ENCODE peak calls at places on chromosomes 7 and 10, in ten cellular contexts. One of them, this sample, is unnamed.

GRCh38 chr7:27080844-27081423 is 14.9 kb downstream of the HOXA1 start:
- DNase-seq in PC-3: peak; percentile 77
- DNase-seq in adrenal gland: no peak
- DNase-seq in prostate gland: no peak
- DNase-seq in fibroblast of lung: peak; percentile 44
- DNase-seq in astrocyte: peak; percentile 22
- DNase-seq in GM12878: no peak
- DNase-seq in endodermal cell: peak; percentile 57
- DNase-seq in Peyer's patch: no peak
- DNase-seq in lung: no peak
- DNase-seq in this sample: no peak

GRCh38 chr7:889025-889390 is 12.7 kb downstream of the GET4 start:
- DNase-seq in endodermal cell: no peak
- DNase-seq in Peyer's patch: no peak
- DNase-seq in astrocyte: no peak
- DNase-seq in lung: no peak
- DNase-seq in prostate gland: no peak
- DNase-seq in fibroblast of lung: no peak
- DNase-seq in GM12878: no peak
- DNase-seq in PC-3: no peak
- DNase-seq in adrenal gland: no peak
- DNase-seq in this sample: no peak

GRCh38 chr10:63671317-63671937 is 150.2 kb downstream of the REEP3 start:
- DNase-seq in GM12878: no peak
- DNase-seq in adrenal gland: no peak
- DNase-seq in astrocyte: peak; percentile 62
- DNase-seq in fibroblast of lung: peak; percentile 71
- DNase-seq in prostate gland: no peak
- DNase-seq in lung: no peak
- DNase-seq in PC-3: no peak
- DNase-seq in endodermal cell: no peak
- DNase-seq in Peyer's patch: no peak
- DNase-seq in this sample: no peak

GRCh38 chr10:70561051-70561450 is 41.5 kb downstream of the PRF1 start:
- DNase-seq in fibroblast of lung: no peak
- DNase-seq in endodermal cell: peak; percentile 26
- DNase-seq in astrocyte: no peak
- DNase-seq in adrenal gland: no peak
- DNase-seq in PC-3: no peak
- DNase-seq in GM12878: no peak
- DNase-seq in Peyer's patch: no peak
- DNase-seq in prostate gland: no peak
- DNase-seq in lung: no peak
- DNase-seq in this sample: no peak

GRCh38 chr10:33808475-33808874 is 474.0 kb upstream of the NRP1 start:
- DNase-seq in fibroblast of lung: peak; percentile 73
- DNase-seq in astrocyte: peak; percentile 64
- DNase-seq in Peyer's patch: no peak
- DNase-seq in adrenal gland: no peak
- DNase-seq in prostate gland: no peak
- DNase-seq in endodermal cell: no peak
- DNase-seq in PC-3: no peak
- DNase-seq in lung: no peak
- DNase-seq in GM12878: no peak
- DNase-seq in this sample: no peak

GRCh38 chr7:100220833-100221718 is 1.3 kb downstream of the PVRIG start:
- DNase-seq in endodermal cell: no peak
- DNase-seq in Peyer's patch: no peak
- DNase-seq in adrenal gland: no peak
- DNase-seq in PC-3: no peak
- DNase-seq in prostate gland: no peak
- DNase-seq in astrocyte: no peak
- DNase-seq in fibroblast of lung: no peak
- DNase-seq in lung: no peak
- DNase-seq in GM12878: peak; percentile 82
- DNase-seq in this sample: no peak

GRCh38 chr7:120502825-120503224 is 229.8 kb downstream of the KCND2 start:
- DNase-seq in lung: no peak
- DNase-seq in astrocyte: no peak
- DNase-seq in adrenal gland: no peak
- DNase-seq in Peyer's patch: no peak
- DNase-seq in GM12878: no peak
- DNase-seq in PC-3: peak; percentile 25
- DNase-seq in endodermal cell: no peak
- DNase-seq in fibroblast of lung: no peak
- DNase-seq in prostate gland: no peak
- DNase-seq in this sample: no peak

GRCh38 chr10:125538947-125539649 is 143.9 kb downstream of the TEX36 start:
- DNase-seq in Peyer's patch: no peak
- DNase-seq in astrocyte: no peak
- DNase-seq in fibroblast of lung: no peak
- DNase-seq in PC-3: peak; percentile 34
- DNase-seq in endodermal cell: no peak
- DNase-seq in GM12878: no peak
- DNase-seq in lung: no peak
- DNase-seq in adrenal gland: peak; percentile 27
- DNase-seq in prostate gland: peak; percentile 94
- DNase-seq in this sample: no peak

GRCh38 chr7:121994625-121995410 is 121.9 kb downstream of the PTPRZ1 start:
- DNase-seq in PC-3: peak; percentile 78
- DNase-seq in astrocyte: peak; percentile 59
- DNase-seq in prostate gland: peak; percentile 48
- DNase-seq in Peyer's patch: peak; percentile 51
- DNase-seq in adrenal gland: peak; percentile 79
- DNase-seq in GM12878: no peak
- DNase-seq in endodermal cell: peak; percentile 87
- DNase-seq in fibroblast of lung: peak; percentile 69
- DNase-seq in lung: peak; percentile 48
- DNase-seq in this sample: peak; percentile 79

GRCh38 chr7:73717991-73718405 is 1.5 kb downstream of the STX1A start:
- DNase-seq in adrenal gland: no peak
- DNase-seq in prostate gland: no peak
- DNase-seq in Peyer's patch: no peak
- DNase-seq in lung: no peak
- DNase-seq in PC-3: peak; percentile 95
- DNase-seq in endodermal cell: no peak
- DNase-seq in fibroblast of lung: peak; percentile 93
- DNase-seq in GM12878: no peak
- DNase-seq in astrocyte: peak; percentile 90
- DNase-seq in this sample: no peak

GRCh38 chr7:87506243-87507180 is 31.0 kb upstream of the ABCB4 start:
- DNase-seq in prostate gland: no peak
- DNase-seq in adrenal gland: no peak
- DNase-seq in lung: no peak
- DNase-seq in endodermal cell: no peak
- DNase-seq in astrocyte: peak; percentile 22
- DNase-seq in GM12878: no peak
- DNase-seq in Peyer's patch: no peak
- DNase-seq in fibroblast of lung: peak; percentile 35
- DNase-seq in PC-3: peak; percentile 16
- DNase-seq in this sample: no peak

GRCh38 chr7:87505557-87506242 is 30.2 kb upstream of the ABCB4 start:
- DNase-seq in endodermal cell: no peak
- DNase-seq in lung: no peak
- DNase-seq in Peyer's patch: no peak
- DNase-seq in fibroblast of lung: no peak
- DNase-seq in PC-3: no peak
- DNase-seq in astrocyte: no peak
- DNase-seq in adrenal gland: no peak
- DNase-seq in prostate gland: no peak
- DNase-seq in GM12878: no peak
- DNase-seq in this sample: no peak

GRCh38 chr7:87510430-87510875 is 35.0 kb upstream of the ABCB4 start:
- DNase-seq in PC-3: no peak
- DNase-seq in astrocyte: no peak
- DNase-seq in endodermal cell: no peak
- DNase-seq in Peyer's patch: no peak
- DNase-seq in GM12878: no peak
- DNase-seq in lung: no peak
- DNase-seq in fibroblast of lung: no peak
- DNase-seq in prostate gland: no peak
- DNase-seq in adrenal gland: peak; percentile 43
- DNase-seq in this sample: no peak

GRCh38 chr7:87505122-87505521 is 29.6 kb upstream of the ABCB4 start:
- DNase-seq in Peyer's patch: no peak
- DNase-seq in adrenal gland: no peak
- DNase-seq in astrocyte: no peak
- DNase-seq in PC-3: peak; percentile 13
- DNase-seq in GM12878: no peak
- DNase-seq in fibroblast of lung: no peak
- DNase-seq in endodermal cell: no peak
- DNase-seq in prostate gland: no peak
- DNase-seq in lung: no peak
- DNase-seq in this sample: no peak

DNA sequence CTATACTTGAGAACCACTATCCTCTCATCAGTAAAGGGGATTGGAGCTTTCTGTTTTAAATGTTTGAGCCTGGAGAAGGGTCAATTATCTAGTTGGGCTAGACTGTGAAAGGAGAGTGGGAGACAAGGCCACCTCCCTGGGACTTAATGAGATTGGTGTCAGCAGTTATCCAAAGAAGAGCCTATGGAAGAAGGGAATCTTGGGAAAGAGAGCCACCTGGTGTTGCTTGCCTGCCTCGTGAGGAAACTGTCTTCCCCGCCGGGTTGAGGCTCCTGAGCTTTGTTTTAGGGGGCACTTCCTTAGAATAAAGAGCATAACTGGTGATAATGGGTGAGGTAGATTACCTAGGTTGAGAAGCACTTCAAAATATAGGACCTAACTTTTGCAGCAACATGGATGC is 32.0 kb upstream of the ABCB4 start:
- DNase-seq in Peyer's patch: no peak
- DNase-seq in prostate gland: no peak
- DNase-seq in fibroblast of lung: no peak
- DNase-seq in adrenal gland: no peak
- DNase-seq in PC-3: peak; percentile 36
- DNase-seq in astrocyte: no peak
- DNase-seq in GM12878: no peak
- DNase-seq in endodermal cell: peak; percentile 66
- DNase-seq in lung: no peak
- DNase-seq in this sample: no peak
- TF ChIP-seq CTCF in Peyer's patch: no peak
- TF ChIP-seq CTCF in prostate gland: no peak
- TF ChIP-seq CTCF in fibroblast of lung: peak; percentile 5
- TF ChIP-seq CTCF in adrenal gland: no peak
- TF ChIP-seq CTCF in PC-3: peak; percentile 52
- TF ChIP-seq CTCF in astrocyte: no peak
- TF ChIP-seq CTCF in GM12878: peak; percentile 13
- TF ChIP-seq CTCF in endodermal cell: peak; percentile 75
- TF ChIP-seq CTCF in lung: no peak
- TF ChIP-seq CTCF in this sample: no peak

GRCh38 chr7:151838861-151839381 is 38.0 kb downstream of the PRKAG2 start:
- DNase-seq in GM12878: peak; percentile 17
- DNase-seq in PC-3: no peak
- DNase-seq in adrenal gland: peak; percentile 40
- DNase-seq in endodermal cell: no peak
- DNase-seq in astrocyte: no peak
- DNase-seq in fibroblast of lung: no peak
- DNase-seq in prostate gland: no peak
- DNase-seq in lung: no peak
- DNase-seq in Peyer's patch: no peak
- DNase-seq in this sample: no peak
- H3K4me3 ChIP-seq in GM12878: peak overlapping the region; percentile 21
- H3K4me3 ChIP-seq in PC-3: no peak overlapping the region
- H3K4me3 ChIP-seq in adrenal gland: no peak overlapping the region
- H3K4me3 ChIP-seq in endodermal cell: no peak overlapping the region
- H3K4me3 ChIP-seq in astrocyte: no peak overlapping the region
- H3K4me3 ChIP-seq in fibroblast of lung: no peak overlapping the region
- H3K4me3 ChIP-seq in prostate gland: no peak overlapping the region
- H3K4me3 ChIP-seq in lung: no peak overlapping the region
- H3K4me3 ChIP-seq in Peyer's patch: peak overlapping the region; percentile 23
- H3K4me3 ChIP-seq in this sample: no peak overlapping the region

DNA sequence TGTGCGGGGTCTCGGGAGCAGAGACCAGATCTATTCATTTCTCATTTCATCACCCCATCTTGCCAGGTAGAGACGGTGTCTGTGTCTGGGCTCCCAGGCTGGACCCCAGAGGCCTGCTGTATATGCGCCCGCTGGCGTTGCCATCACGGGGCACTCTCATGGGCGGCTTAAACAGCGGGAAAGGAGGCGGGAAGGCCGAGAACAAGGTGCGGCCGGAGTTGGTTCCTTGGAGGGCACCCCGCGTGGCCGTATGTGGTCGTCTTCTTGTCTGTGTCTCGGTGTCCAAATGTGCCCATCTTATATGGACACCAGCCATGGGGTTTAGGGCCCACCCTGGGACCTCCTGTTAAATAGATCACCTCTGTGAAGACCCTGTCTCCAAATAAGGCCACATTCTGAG is 2.1 kb upstream of the CFAP46 start:
- DNase-seq in Peyer's patch: no peak
- DNase-seq in lung: no peak
- DNase-seq in GM12878: no peak
- DNase-seq in adrenal gland: no peak
- DNase-seq in endodermal cell: no peak
- DNase-seq in fibroblast of lung: no peak
- DNase-seq in prostate gland: no peak
- DNase-seq in PC-3: no peak
- DNase-seq in astrocyte: no peak
- DNase-seq in this sample: no peak
- H3K27me3 ChIP-seq in Peyer's patch: peaks cover 13% of the 10 kb centered on the region
- H3K27me3 ChIP-seq in lung: no peaks in the 10 kb centered on the region
- H3K27me3 ChIP-seq in GM12878: no peaks in the 10 kb centered on the region
- H3K27me3 ChIP-seq in adrenal gland: peaks cover 36% of the 10 kb centered on the region
- H3K27me3 ChIP-seq in endodermal cell: no peaks in the 10 kb centered on the region
- H3K27me3 ChIP-seq in fibroblast of lung: peaks cover 3% of the 10 kb centered on the region
- H3K27me3 ChIP-seq in prostate gland: no peaks in the 10 kb centered on the region
- H3K27me3 ChIP-seq in PC-3: peaks cover 22% of the 10 kb centered on the region
- H3K27me3 ChIP-seq in astrocyte: no peaks in the 10 kb centered on the region
- H3K27me3 ChIP-seq in this sample: peaks cover 5% of the 10 kb centered on the region

GRCh38 chr10:128527730-128528129 is 401.5 kb upstream of the MKI67 start:
- DNase-seq in fibroblast of lung: no peak
- DNase-seq in endodermal cell: no peak
- DNase-seq in lung: no peak
- DNase-seq in Peyer's patch: no peak
- DNase-seq in adrenal gland: no peak
- DNase-seq in GM12878: no peak
- DNase-seq in astrocyte: no peak
- DNase-seq in prostate gland: no peak
- DNase-seq in PC-3: no peak
- DNase-seq in this sample: no peak

GRCh38 chr10:128526793-128527375 is 400.7 kb upstream of the MKI67 start:
- DNase-seq in astrocyte: no peak
- DNase-seq in lung: no peak
- DNase-seq in Peyer's patch: no peak
- DNase-seq in fibroblast of lung: no peak
- DNase-seq in PC-3: no peak
- DNase-seq in endodermal cell: no peak
- DNase-seq in GM12878: no peak
- DNase-seq in adrenal gland: no peak
- DNase-seq in prostate gland: no peak
- DNase-seq in this sample: peak; percentile 42

GRCh38 chr10:128529225-128529624 is 403.0 kb upstream of the MKI67 start:
- DNase-seq in GM12878: no peak
- DNase-seq in PC-3: no peak
- DNase-seq in prostate gland: no peak
- DNase-seq in Peyer's patch: no peak
- DNase-seq in astrocyte: no peak
- DNase-seq in lung: no peak
- DNase-seq in adrenal gland: no peak
- DNase-seq in fibroblast of lung: no peak
- DNase-seq in endodermal cell: no peak
- DNase-seq in this sample: no peak

GRCh38 chr10:128528781-128529180 is 402.6 kb upstream of the MKI67 start:
- DNase-seq in astrocyte: no peak
- DNase-seq in prostate gland: no peak
- DNase-seq in Peyer's patch: no peak
- DNase-seq in PC-3: no peak
- DNase-seq in lung: no peak
- DNase-seq in fibroblast of lung: no peak
- DNase-seq in endodermal cell: no peak
- DNase-seq in adrenal gland: no peak
- DNase-seq in GM12878: no peak
- DNase-seq in this sample: no peak

GRCh38 chr10:128530301-128530700 is 404.1 kb upstream of the MKI67 start:
- DNase-seq in lung: no peak
- DNase-seq in astrocyte: no peak
- DNase-seq in endodermal cell: no peak
- DNase-seq in fibroblast of lung: no peak
- DNase-seq in Peyer's patch: no peak
- DNase-seq in PC-3: no peak
- DNase-seq in prostate gland: no peak
- DNase-seq in adrenal gland: no peak
- DNase-seq in GM12878: no peak
- DNase-seq in this sample: no peak
- TF ChIP-seq CTCF in lung: no peak
- TF ChIP-seq CTCF in astrocyte: peak; percentile 38
- TF ChIP-seq CTCF in endodermal cell: peak; percentile 82
- TF ChIP-seq CTCF in fibroblast of lung: peak; percentile 32
- TF ChIP-seq CTCF in Peyer's patch: no peak
- TF ChIP-seq CTCF in PC-3: peak; percentile 54
- TF ChIP-seq CTCF in prostate gland: peak; percentile 27
- TF ChIP-seq CTCF in adrenal gland: peak; percentile 50
- TF ChIP-seq CTCF in GM12878: peak; percentile 24
- TF ChIP-seq CTCF in this sample: peak; percentile 70